ENCODE peak calls at places on chromosomes 16 and 17, in six cellular contexts. L, O, C, K, J and P are unnamed samples.

GRCh38 chr16:87344931-87345631 is 27.9 kb upstream of the C16orf95 start:
- DNase-seq in J (no peak), O (no peak), L (no peak), K (peak; percentile 21), C (no peak), P (no peak)

GRCh38 chr17:28712705-28713415 is 1.2 kb upstream of the PROCA1 start:
- DNase-seq in C (no peak), J (no peak), L (no peak), K (no peak), O (no peak), P (no peak)

GRCh38 chr17:80649672-80650338 is 105.2 kb downstream of the RPTOR start:
- DNase-seq in C (peak; percentile 20), J (no peak), L (no peak), K (peak; percentile 86), O (peak; percentile 68), P (no peak)

GRCh38 chr16:67677712-67678111 is 11.1 kb downstream of the C16orf86 start:
- DNase-seq in K (no peak), L (no peak), O (no peak), J (no peak), C (no peak), P (no peak)

GRCh38 chr17:73340093-73340596 is 28.3 kb upstream of the CDC42EP4 start:
- DNase-seq in J (no peak), K (peak; percentile 96), O (no peak), C (no peak), L (no peak), P (no peak)

GRCh38 chr16:19748389-19749110 is 30.5 kb downstream of the IQCK start:
- DNase-seq in O (no peak), L (no peak), K (no peak), C (no peak), J (no peak), P (no peak)

GRCh38 chr17:41518789-41519449 is at the start of gene KRT15:
- DNase-seq in K (no peak), C (no peak), O (no peak), J (no peak), L (peak; percentile 85), P (no peak)

GRCh38 chr17:74852237-74853047 is 7.2 kb downstream of the GRIN2C start:
- DNase-seq in K (peak; percentile 27), O (no peak), L (no peak), C (no peak), J (no peak), P (no peak)

GRCh38 chr16:89453662-89454321 is 36.6 kb downstream of the ANKRD11 start:
- DNase-seq in C (no peak), O (peak; percentile 56), J (no peak), K (no peak), L (no peak), P (no peak)

GRCh38 chr16:75621170-75621477 is 2.0 kb downstream of the ADAT1 start:
- DNase-seq in K (peak; percentile 57), C (no peak), O (no peak), L (no peak), J (no peak), P (no peak)

GRCh38 chr17:47813077-47813476 is 8.5 kb downstream of the OSBPL7 start:
- DNase-seq in K (no peak), C (no peak), L (no peak), O (no peak), J (no peak), P (no peak)

GRCh38 chr17:43994272-43995149 is 9.9 kb upstream of the NAGS start:
- DNase-seq in L (no peak), C (peak; percentile 51), J (peak; percentile 60), O (peak; percentile 75), K (peak; percentile 48), P (peak; percentile 71)

GRCh38 chr16:17380613-17381012 is 90.1 kb downstream of the XYLT1 start:
- DNase-seq in C (no peak), L (no peak), O (no peak), J (no peak), K (no peak), P (no peak)

GRCh38 chr17:49515196-49515770 is 20.2 kb downstream of the NGFR start:
- DNase-seq in J (no peak), O (peak; percentile 97), C (peak; percentile 86), L (no peak), K (peak; percentile 95), P (peak; percentile 82)

GRCh38 chr16:53153130-53153529 is 98.3 kb downstream of the CHD9 start:
- DNase-seq in J (no peak), O (no peak), L (no peak), K (peak; percentile 6), C (no peak), P (no peak)

GRCh38 chr17:10372906-10373305 is at the start of gene MYH13:
- DNase-seq in L (no peak), O (no peak), J (no peak), C (no peak), K (no peak), P (no peak)

GRCh38 chr17:32696426-32696825 is 180.5 kb downstream of the MYO1D start:
- DNase-seq in O (no peak), C (no peak), J (no peak), K (no peak), L (no peak), P (no peak)

GRCh38 chr16:49593423-49594040 is 219.9 kb downstream of the C16orf78 start:
- DNase-seq in J (no peak), O (no peak), K (no peak), L (no peak), C (no peak), P (no peak)